ENCODE peak calls at places on chromosomes 16 and 17, in eight cellular contexts. P is mesenchymal stem cell; L is fibroblast of the conjunctiva; T is Peyer's patch; J is T-helper 2 cell; H is left ventricle myocardium superior; Z is aorta; W is stimulated activated CD4-positive, alpha-beta T cell treated with anti-CD3 and anti-CD28 coated beads, Interleukin-4, amount 100 ng/mL, for 1 hour. M is an unnamed sample.

GRCh38 chr16:78605548-78606097 is 506.2 kb downstream of the WWOX start:
- DNase-seq in T (no peak), W (no peak), Z (no peak), H (no peak), J (no peak), L (no peak), P (peak), M (no peak)

GRCh38 chr16:56075732-56076131 is 115.6 kb upstream of the GNAO1 start:
- DNase-seq in P (no peak), H (no peak), Z (no peak), L (no peak), T (no peak), W (no peak), J (no peak), M (no peak)

GRCh38 chr17:8552582-8553320 is 77.8 kb downstream of the MYH10 start:
- DNase-seq in W (no peak), J (no peak), P (no peak), H (no peak), Z (no peak), L (no peak), T (no peak), M (peak)

GRCh38 chr16:55437627-55438026 is 41.4 kb upstream of the MMP2 start:
- DNase-seq in Z (no peak), W (no peak), T (no peak), J (no peak), H (no peak), L (peak), P (no peak), M (peak)

GRCh38 chr16:50509521-50510341 is 38.5 kb upstream of the NKD1 start:
- DNase-seq in Z (no peak), W (peak), L (no peak), P (peak), J (peak), T (peak), H (no peak), M (no peak)

GRCh38 chr17:15659663-15660062 is 24.4 kb downstream of the TRIM16 start:
- DNase-seq in J (no peak), H (peak), L (no peak), T (no peak), Z (no peak), W (no peak), P (no peak), M (peak)

GRCh38 chr17:9905902-9906301 is 831 bp upstream of the RCVRN start:
- DNase-seq in P (peak), J (no peak), H (peak), W (no peak), Z (no peak), L (no peak), T (no peak), M (no peak)

GRCh38 chr16:75593825-75594820 is 27.9 kb downstream of the GABARAPL2 start:
- DNase-seq in J (no peak), P (peak), W (no peak), H (no peak), Z (no peak), T (no peak), L (peak), M (peak)

GRCh38 chr17:13626703-13627102 is 25.0 kb upstream of the HS3ST3A1 start:
- DNase-seq in L (peak), P (peak), J (no peak), H (no peak), T (no peak), W (no peak), Z (no peak), M (peak)

GRCh38 chr16:49183911-49184310 is 97.7 kb downstream of the CBLN1 start:
- DNase-seq in J (no peak), Z (no peak), T (no peak), P (no peak), L (no peak), W (no peak), H (peak), M (peak)

GRCh38 chr16:19919142-19919541 is 34.5 kb upstream of the GPRC5B start:
- DNase-seq in J (no peak), W (no peak), T (no peak), Z (no peak), P (no peak), H (no peak), L (no peak), M (no peak)

GRCh38 chr17:50428831-50429424 is 2.9 kb downstream of the ACSF2 start:
- DNase-seq in H (no peak), J (no peak), W (no peak), Z (no peak), L (no peak), T (no peak), P (no peak), M (peak)

GRCh38 chr17:31724619-31725018 is 134.4 kb downstream of the COPRS start:
- DNase-seq in J (no peak), P (peak), H (no peak), W (no peak), T (no peak), L (no peak), Z (no peak), M (no peak)

GRCh38 chr16:12291989-12292759 is 315.6 kb downstream of the SNX29 start:
- DNase-seq in L (no peak), W (no peak), Z (no peak), T (no peak), J (no peak), P (no peak), H (no peak), M (no peak)

GRCh38 chr16:66254751-66255150 is 111.7 kb upstream of the CDH5 start:
- DNase-seq in L (peak), Z (no peak), T (no peak), J (no peak), W (no peak), P (peak), H (no peak), M (no peak)